ENCODE peak calls at places on chromosomes 13 and 19, in seven cellular contexts. Z is GM23338; D is HCT116; H is upper lobe of right lung; I is CD8-positive, alpha-beta T cell; T is uterus; W is cardiac muscle cell. E is an unnamed sample.

GRCh38 chr13:100214886-100215285 is 126.0 kb downstream of the PCCA start:
- DNase-seq in H (no peak), W (peak; percentile 78), I (no peak), Z (no peak), D (no peak), T (no peak), E (no peak)

GRCh38 chr13:49893591-49893990 is 42.5 kb downstream of the SPRYD7 start:
- DNase-seq in T (no peak), Z (no peak), D (no peak), W (no peak), I (no peak), H (no peak), E (no peak)

GRCh38 chr19:6352381-6353165 is 8.8 kb upstream of the CLPP start:
- DNase-seq in D (no peak), T (no peak), I (no peak), Z (no peak), W (no peak), H (no peak), E (no peak)

GRCh38 chr13:98083936-98084335 is 59.0 kb upstream of the FARP1 start:
- DNase-seq in W (peak; percentile 5), Z (no peak), H (no peak), I (no peak), T (no peak), D (no peak), E (no peak)

GRCh38 chr13:28035146-28035782 is 46.8 kb upstream of the URAD start:
- DNase-seq in I (no peak), H (no peak), Z (no peak), W (no peak), T (no peak), D (peak; percentile 22), E (no peak)

GRCh38 chr19:8697671-8698432 is 743 bp downstream of the ACTL9 start:
- DNase-seq in H (no peak), D (no peak), T (no peak), I (no peak), Z (peak; percentile 81), W (no peak), E (no peak)

GRCh38 chr19:42524250-42524649 is 4.0 kb downstream of the CEACAM1 start:
- DNase-seq in D (no peak), I (no peak), T (no peak), H (no peak), W (no peak), Z (no peak), E (no peak)

GRCh38 chr19:49151339-49152217 is 3.6 kb downstream of the HRC start:
- DNase-seq in H (peak; percentile 92), W (peak; percentile 53), I (peak; percentile 32), D (peak; percentile 98), Z (peak; percentile 100), T (peak; percentile 52), E (peak; percentile 89)

GRCh38 chr13:41006296-41006695 is 12.8 kb downstream of the ELF1 start:
- DNase-seq in T (no peak), I (no peak), H (no peak), Z (no peak), D (no peak), W (no peak), E (no peak)

GRCh38 chr19:16640951-16641350 is 12.9 kb upstream of the MED26 start:
- DNase-seq in W (no peak), I (no peak), Z (no peak), D (no peak), T (no peak), H (no peak), E (no peak)

GRCh38 chr13:24692541-24692940 is 12.3 kb downstream of the ATP12A start:
- DNase-seq in I (no peak), H (peak; percentile 22), W (peak; percentile 82), Z (no peak), T (no peak), D (no peak), E (no peak)

GRCh38 chr19:35824150-35824549 is 11.5 kb upstream of the PRODH2 start:
- DNase-seq in D (no peak), Z (no peak), I (no peak), H (no peak), T (no peak), W (no peak), E (no peak)

GRCh38 chr19:42143341-42144234 is 11.3 kb upstream of the POU2F2 start:
- DNase-seq in Z (peak; percentile 87), W (peak; percentile 65), D (no peak), H (no peak), I (no peak), T (no peak), E (no peak)

GRCh38 chr13:22126433-22127021 is 455.7 kb downstream of the FGF9 start:
- DNase-seq in W (no peak), Z (no peak), I (no peak), T (no peak), H (no peak), D (no peak), E (no peak)

GRCh38 chr19:7905298-7905697 is 1.6 kb downstream of the MAP2K7 start:
- DNase-seq in T (no peak), I (no peak), D (no peak), H (no peak), Z (no peak), W (no peak), E (peak; percentile 31)

GRCh38 chr19:14347999-14348889 is 33.0 kb upstream of the ADGRE5 start:
- DNase-seq in D (no peak), I (peak; percentile 72), H (peak; percentile 84), W (peak; percentile 70), Z (peak; percentile 78), T (peak; percentile 58), E (peak; percentile 67)

GRCh38 chr19:29524912-29525870 is 603 bp upstream of the VSTM2B start:
- DNase-seq in H (peak; percentile 54), Z (peak; percentile 80), W (no peak), D (no peak), I (no peak), T (no peak), E (no peak)

GRCh38 chr19:5343848-5344247 is 3.2 kb upstream of the PTPRS start:
- DNase-seq in W (peak; percentile 71), H (no peak), Z (no peak), I (no peak), T (no peak), D (no peak), E (no peak)

GRCh38 chr13:99357149-99357596 is 50.0 kb upstream of the GPR183 start:
- DNase-seq in W (peak; percentile 83), D (no peak), T (no peak), H (no peak), Z (no peak), I (peak; percentile 49), E (no peak)

GRCh38 chr13:114073881-114074551 is 58.4 kb downstream of the RASA3 start:
- DNase-seq in H (peak; percentile 40), Z (no peak), D (no peak), W (no peak), T (peak; percentile 13), I (no peak), E (no peak)

GRCh38 chr13:59458908-59459579 is 704.7 kb downstream of the DIAPH3 start:
- DNase-seq in D (no peak), H (no peak), T (peak; percentile 20), I (no peak), Z (peak; percentile 31), W (peak; percentile 92), E (no peak)

GRCh38 chr19:48441360-48442050 is 4.3 kb upstream of the GRWD1 start:
- DNase-seq in H (no peak), W (no peak), Z (no peak), I (no peak), D (no peak), T (no peak), E (no peak)

GRCh38 chr13:50934735-50935419 is 25.3 kb downstream of the RNASEH2B start:
- DNase-seq in H (no peak), I (no peak), W (no peak), D (no peak), T (no peak), Z (no peak), E (no peak)

GRCh38 chr13:58238972-58239773 is 607.6 kb downstream of the PCDH17 start:
- DNase-seq in I (no peak), H (no peak), W (no peak), Z (no peak), T (no peak), D (no peak), E (peak; percentile 12)

GRCh38 chr19:42017040-42017439 is 23.0 kb upstream of the ATP1A3 start:
- DNase-seq in I (no peak), T (no peak), Z (no peak), H (no peak), D (no peak), W (no peak), E (no peak)

GRCh38 chr13:71587778-71588177 is 279.2 kb downstream of the DACH1 start:
- DNase-seq in T (no peak), I (no peak), D (no peak), H (no peak), W (no peak), Z (no peak), E (no peak)

GRCh38 chr13:41384749-41385503 is 72.4 kb upstream of the RGCC start:
- DNase-seq in T (no peak), D (no peak), W (peak; percentile 31), Z (peak; percentile 41), H (no peak), I (no peak), E (no peak)

GRCh38 chr19:1237754-1238372 is at the start of gene CBARP:
- DNase-seq in D (no peak), Z (no peak), I (peak; percentile 54), W (peak; percentile 49), H (peak; percentile 66), T (peak; percentile 44), E (no peak)

GRCh38 chr13:20461481-20461859 is 64.2 kb downstream of the CRYL1 start:
- DNase-seq in W (peak; percentile 52), Z (no peak), H (no peak), I (no peak), T (no peak), D (no peak), E (no peak)
- H3K36me3 ChIP-seq in W (no peaks in the 10 kb centered on the region), Z (no peaks in the 10 kb centered on the region), H (no peaks in the 10 kb centered on the region), I (no peaks in the 10 kb centered on the region), T (no peaks in the 10 kb centered on the region), D (no peaks in the 10 kb centered on the region), E (no peaks in the 10 kb centered on the region)

GRCh38 chr19:55085923-55086715 is 10.4 kb downstream of the EPS8L1 start:
- DNase-seq in T (no peak), H (no peak), D (no peak), W (no peak), I (no peak), Z (peak; percentile 51), E (no peak)
- H3K27ac ChIP-seq in T (no peak overlapping the region), H (no peak overlapping the region), D (no peak overlapping the region), W (no peak overlapping the region), I (no peak overlapping the region), Z (no peak overlapping the region), E (no peak overlapping the region)

GRCh38 chr19:45517238-45517637 is 10.0 kb downstream of the VASP start:
- DNase-seq in T (no peak), H (no peak), I (no peak), W (no peak), Z (no peak), D (no peak), E (no peak)
- H3K36me3 ChIP-seq in T (no peaks in the 10 kb centered on the region), H (peaks cover 44% of the 10 kb centered on the region), I (peaks cover 11% of the 10 kb centered on the region), W (peaks cover 25% of the 10 kb centered on the region), Z (peaks cover 7% of the 10 kb centered on the region), D (peaks cover 10% of the 10 kb centered on the region), E (no peaks in the 10 kb centered on the region)

DNA sequence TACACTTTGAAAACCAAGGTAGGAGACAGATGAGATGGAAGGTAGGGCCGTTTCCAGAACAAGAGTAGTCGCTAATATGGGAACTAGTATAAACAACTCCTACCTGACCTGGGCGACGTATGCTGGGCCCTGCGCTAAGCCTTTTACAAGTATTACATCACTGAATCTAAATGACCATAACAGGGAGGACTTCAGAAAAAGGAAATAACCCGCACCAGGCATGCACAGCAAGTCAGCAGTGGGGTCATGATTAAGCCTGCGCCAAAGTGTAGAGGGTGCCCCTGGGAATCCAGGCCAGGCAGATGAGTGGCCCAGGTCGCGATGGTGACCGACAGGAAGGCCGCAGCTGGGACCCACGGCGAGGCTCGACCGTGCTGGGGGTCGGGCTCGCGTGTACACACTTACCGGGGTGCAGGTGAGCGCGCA is 597 bp downstream of the ATP13A1 start:
- DNase-seq in W (peak; percentile 12), I (no peak), T (no peak), H (no peak), D (no peak), Z (no peak), E (no peak)
- H3K27ac ChIP-seq in W (peak overlapping the region; percentile 15), I (peak overlapping the region; percentile 88), T (peak overlapping the region; percentile 92), H (peak overlapping the region; percentile 89), D (peak overlapping the region; percentile 92), Z (peak overlapping the region; percentile 80), E (peak overlapping the region; percentile 76)